ENCODE peak calls at places on chromosomes 11 and 22, in five cellular contexts. L is OCI-LY7, H is IMR-90, P is H9, M is GM23338. E is an unnamed sample. For H4K20me1, the result is how much of the 10 kb centered on the place peaks cover.

GRCh38 chr11:115585361-115586024 is 81.3 kb upstream of the CADM1 start:
- DNase-seq in M (no peak), H (no peak), P (no peak), L (no peak), E (no peak)

GRCh38 chr11:72789493-72790131 is 4.2 kb downstream of the STARD10 start:
- DNase-seq in H (peak), L (no peak), P (no peak), M (no peak), E (peak)

GRCh38 chr11:369336-370018 is at the start of gene B4GALNT4:
- DNase-seq in M (peak), P (no peak), L (no peak), H (peak), E (no peak)

GRCh38 chr11:27423125-27423524 is 49.5 kb downstream of the LGR4 start:
- DNase-seq in M (peak), L (no peak), P (no peak), H (peak), E (peak)

GRCh38 chr11:64124147-64124546 is 41.8 kb downstream of the MACROD1 start:
- DNase-seq in H (no peak), P (no peak), L (no peak), M (no peak), E (peak)

GRCh38 chr22:17772963-17773605 is 1.2 kb downstream of the BID start:
- DNase-seq in H (peak), P (no peak), M (peak), L (no peak), E (peak)

GRCh38 chr22:43622886-43623285 is 189.2 kb downstream of the EFCAB6 start:
- DNase-seq in H (no peak), M (no peak), L (no peak), P (no peak), E (no peak)

GRCh38 chr11:72681226-72682153 is 7.3 kb upstream of the PDE2A start:
- DNase-seq in L (no peak), P (no peak), H (no peak), M (no peak), E (no peak)

GRCh38 chr22:26579331-26579886 is 10.5 kb downstream of the TPST2 start:
- DNase-seq in M (no peak), L (peak), H (no peak), P (no peak), E (no peak)

GRCh38 chr11:6745465-6746015 is 26.2 kb downstream of the OR2AG2 start:
- DNase-seq in H (no peak), P (no peak), M (no peak), L (no peak), E (no peak)

GRCh38 chr22:45911601-45912271 is 65.2 kb downstream of the WNT7B start:
- DNase-seq in H (no peak), L (no peak), P (no peak), M (no peak), E (peak)

GRCh38 chr11:34552270-34552669 is 38.7 kb upstream of the ELF5 start:
- DNase-seq in L (no peak), H (no peak), M (no peak), P (no peak), E (no peak)

GRCh38 chr11:69121021-69121420 is 34.7 kb upstream of the SMIM38 start:
- DNase-seq in H (no peak), P (no peak), L (no peak), M (no peak), E (peak)

GRCh38 chr11:129331871-129332274 is 43.8 kb upstream of the BARX2 start:
- DNase-seq in L (peak), P (peak), H (peak), M (peak), E (peak)

GRCh38 chr11:86952933-86953637 is 2.1 kb downstream of the FZD4 start:
- DNase-seq in H (peak), L (no peak), P (no peak), M (peak), E (no peak)

GRCh38 chr22:29480512-29481264 is 670 bp downstream of the NEFH start:
- DNase-seq in M (peak), P (peak), H (peak), L (no peak), E (peak)

GRCh38 chr11:72591023-72591422 is 83.2 kb downstream of the PDE2A start:
- DNase-seq in L (no peak), P (no peak), M (no peak), H (no peak), E (no peak)

GRCh38 chr11:504994-505344 is 2.1 kb downstream of the RNH1 start:
- DNase-seq in L (no peak), M (no peak), H (no peak), P (no peak), E (no peak)

GRCh38 chr11:12094872-12095800 is 15.3 kb upstream of the MICAL2 start:
- DNase-seq in M (no peak), L (no peak), P (no peak), H (no peak), E (peak)

GRCh38 chr11:104946907-104947306 is 21.5 kb downstream of the CASP4 start:
- DNase-seq in P (no peak), H (peak), M (peak), L (peak), E (peak)

GRCh38 chr11:90851196-90851595 is 628.3 kb upstream of the CHORDC1 start:
- DNase-seq in P (no peak), H (no peak), L (no peak), M (no peak), E (no peak)

GRCh38 chr11:17607083-17607429 is 60.0 kb downstream of the OTOG start:
- DNase-seq in L (no peak), P (no peak), H (no peak), M (no peak), E (no peak)

GRCh38 chr22:50056214-50056972 is 1.7 kb downstream of the TTLL8 start:
- DNase-seq in H (no peak), P (no peak), L (peak), M (peak), E (no peak)

GRCh38 chr22:27397036-27397947 is 404.3 kb downstream of the MN1 start:
- DNase-seq in M (no peak), H (peak), P (no peak), L (no peak), E (no peak)

GRCh38 chr22:50178871-50179869 is 6.5 kb upstream of the TRABD start:
- DNase-seq in L (no peak), M (no peak), P (no peak), H (no peak), E (no peak)

GRCh38 chr11:111018571-111018970 is 227.0 kb upstream of the POU2AF2 start:
- DNase-seq in M (no peak), P (no peak), L (no peak), H (peak), E (peak)

GRCh38 chr22:37242395-37242918 is 1.6 kb downstream of the RAC2 start:
- DNase-seq in M (no peak), H (peak), L (peak), P (no peak), E (peak)

GRCh38 chr11:94563848-94564442 is 3.2 kb upstream of the PIWIL4 start:
- DNase-seq in L (no peak), H (no peak), P (no peak), M (no peak), E (no peak)

GRCh38 chr11:62075438-62075837 is 48.4 kb upstream of the INCENP start:
- DNase-seq in M (no peak), H (no peak), P (no peak), L (no peak), E (no peak)

GRCh38 chr11:62071408-62071807 is 52.4 kb upstream of the INCENP start:
- DNase-seq in M (no peak), P (no peak), H (peak), L (no peak), E (no peak)

GRCh38 chr11:62069374-62069773 is 54.4 kb upstream of the INCENP start:
- DNase-seq in H (no peak), L (no peak), P (no peak), M (no peak), E (no peak)

GRCh38 chr11:62069961-62070919 is 53.6 kb upstream of the INCENP start:
- DNase-seq in M (no peak), L (no peak), P (no peak), H (no peak), E (no peak)

DNA sequence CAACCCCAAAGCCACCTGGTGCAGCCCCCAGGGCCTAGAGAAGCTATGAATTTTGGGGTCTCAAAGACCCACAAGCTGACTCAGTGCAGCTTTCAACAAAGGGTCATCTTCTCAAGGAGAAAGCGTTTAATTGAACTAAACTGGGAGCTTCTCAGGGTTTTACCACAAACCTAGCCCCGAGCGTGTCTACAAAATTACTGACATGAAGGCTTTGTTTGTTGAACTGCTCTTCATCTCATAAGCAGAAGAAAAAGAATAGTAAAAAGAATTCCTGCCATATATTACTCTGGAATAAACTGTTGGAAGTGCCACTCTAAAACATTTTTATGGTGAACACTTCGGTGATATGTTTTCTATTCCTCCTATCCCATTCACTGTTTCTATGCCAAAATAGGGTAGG is 50.8 kb upstream of the INCENP start:
- DNase-seq in P (no peak), M (no peak), L (no peak), H (no peak), E (no peak)
- H4K20me1 ChIP-seq in P (under half), M (under half), L (under half), H (under half), E (under half)

GRCh38 chr11:61131586-61131985 is 29.3 kb downstream of the CD5 start:
- DNase-seq in H (no peak), P (no peak), M (no peak), L (no peak), E (no peak)

GRCh38 chr11:61132646-61133045 is 28.6 kb downstream of the VPS37C start:
- DNase-seq in L (no peak), H (no peak), P (no peak), M (no peak), E (no peak)

GRCh38 chr11:61131186-61131585 is 28.9 kb downstream of the CD5 start:
- DNase-seq in M (no peak), L (no peak), H (no peak), P (no peak), E (no peak)

GRCh38 chr11:61133145-61133544 is 28.1 kb downstream of the VPS37C start:
- DNase-seq in L (no peak), P (no peak), H (no peak), M (no peak), E (no peak)

DNA sequence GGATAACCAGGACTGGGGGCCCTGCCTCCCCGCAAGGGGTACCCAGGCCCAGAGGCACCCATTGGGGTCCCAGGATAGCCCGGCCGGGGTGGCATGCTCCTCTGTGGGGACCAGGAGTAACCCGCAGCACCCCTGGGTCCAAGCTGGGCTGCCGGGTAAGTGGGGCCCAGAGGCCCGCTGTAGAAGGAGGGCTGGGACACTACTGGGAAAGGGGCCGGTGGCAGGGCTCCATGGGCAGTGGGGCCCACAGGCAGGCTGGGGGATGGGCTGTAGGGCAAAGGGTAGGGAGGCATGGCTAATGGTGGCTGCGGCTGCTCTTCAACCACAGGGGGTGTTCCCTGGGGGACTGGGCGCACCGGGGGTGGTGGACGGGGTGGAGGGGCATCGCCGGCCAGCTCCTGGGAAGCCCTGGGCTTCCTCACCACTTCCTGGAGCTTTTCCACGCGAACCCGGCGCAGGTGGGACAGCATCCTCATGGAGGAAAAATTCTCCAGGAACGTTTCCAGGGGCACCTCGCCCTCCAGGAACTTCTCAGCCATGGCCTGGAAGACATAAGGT is 29.1 kb downstream of the VPS37C start:
- DNase-seq in H (no peak), M (no peak), P (no peak), L (no peak), E (no peak)
- H4K20me1 ChIP-seq in H (under half), M (under half), P (under half), L (under half), E (under half)

DNA sequence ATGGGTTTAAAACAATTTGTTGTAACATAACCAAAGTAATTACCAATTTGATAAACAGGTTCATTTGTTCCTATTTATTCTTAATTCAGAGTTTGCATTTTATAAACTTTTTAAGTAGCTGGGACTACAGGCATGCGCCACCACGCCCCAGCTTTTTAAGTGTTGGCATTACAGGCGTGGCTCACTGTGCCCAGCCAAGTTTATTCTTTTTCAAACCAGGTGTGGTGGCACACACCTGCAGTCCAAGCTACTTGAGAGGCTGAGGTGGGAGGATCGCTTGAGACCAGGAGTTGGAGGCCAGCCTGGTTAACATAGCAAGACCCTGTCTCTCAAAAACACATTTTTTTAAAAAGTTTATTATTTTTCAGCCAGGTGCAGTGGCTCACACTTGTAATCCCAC is 19.1 kb downstream of the PPFIA1 start:
- DNase-seq in P (no peak), M (no peak), L (no peak), H (no peak), E (no peak)
- H4K20me1 ChIP-seq in P (under half), M (under half), L (under half), H (under half), E (under half)

DNA sequence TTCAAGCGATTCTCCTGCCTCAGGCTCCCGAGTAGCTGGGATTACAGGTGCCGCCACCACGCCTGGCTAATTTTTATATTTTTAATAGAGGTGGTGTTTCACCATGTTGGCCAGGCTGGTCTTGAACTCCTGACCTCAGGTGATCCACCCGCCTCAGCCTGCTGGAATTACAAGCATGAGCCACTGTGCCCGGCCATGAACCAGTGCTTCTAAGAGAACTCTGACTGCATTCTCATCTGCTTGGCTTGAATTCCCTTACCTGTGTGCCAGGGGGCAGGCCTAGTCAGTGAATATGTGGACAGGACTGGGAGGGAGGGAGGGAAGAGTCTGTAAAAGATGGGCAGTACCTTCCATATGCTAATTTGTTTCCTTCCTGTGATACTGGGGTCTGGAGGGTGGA is 6.7 kb downstream of the RPS25 start:
- DNase-seq in L (no peak), H (no peak), M (peak), P (no peak), E (no peak)
- H4K20me1 ChIP-seq in L (under half), H (under half), M (under half), P (under half), E (under half)

GRCh38 chr11:130672911-130673310 is 224.5 kb downstream of the ADAMTS15 start:
- DNase-seq in L (no peak), P (no peak), H (peak), M (no peak), E (peak)

GRCh38 chr11:130666781-130667251 is 218.4 kb downstream of the ADAMTS15 start:
- DNase-seq in H (peak), P (no peak), M (no peak), L (no peak), E (no peak)

GRCh38 chr11:130671801-130672700 is 223.6 kb downstream of the ADAMTS15 start:
- DNase-seq in H (peak), L (no peak), P (no peak), M (no peak), E (peak)

GRCh38 chr11:130670200-130670599 is 221.8 kb downstream of the ADAMTS15 start:
- DNase-seq in M (no peak), P (no peak), L (no peak), H (no peak), E (no peak)

DNA sequence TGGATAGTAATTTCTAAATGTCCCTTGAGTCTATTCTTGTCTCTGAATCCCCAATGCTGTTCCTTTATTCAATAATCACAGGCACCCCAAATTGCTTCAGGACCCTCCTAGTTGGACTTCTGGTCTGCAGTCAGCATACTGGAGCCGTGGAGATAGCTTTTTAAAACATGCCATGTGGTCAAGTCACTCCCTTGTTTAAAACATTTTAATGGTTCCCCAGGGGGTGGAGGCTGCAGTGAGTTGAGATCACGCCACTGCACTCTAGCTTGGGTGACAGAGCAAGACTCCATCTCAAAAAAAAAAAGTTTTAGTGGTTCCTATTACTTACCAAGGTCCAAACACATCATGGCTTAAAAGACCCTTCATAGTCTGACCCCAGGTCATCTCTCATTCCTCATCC is 220.3 kb downstream of the ADAMTS15 start:
- DNase-seq in M (no peak), H (no peak), L (no peak), P (no peak), E (no peak)
- H4K20me1 ChIP-seq in M (under half), H (under half), L (under half), P (under half), E (under half)

GRCh38 chr11:122104381-122104780 is 11.6 kb downstream of the BLID start:
- DNase-seq in H (no peak), M (no peak), L (no peak), P (no peak), E (no peak)

GRCh38 chr11:122101625-122102291 is 14.3 kb downstream of the BLID start:
- DNase-seq in M (peak), P (peak), L (no peak), H (peak), E (peak)

GRCh38 chr11:122102426-122102825 is 13.6 kb downstream of the BLID start:
- DNase-seq in L (no peak), P (no peak), M (no peak), H (peak), E (no peak)

GRCh38 chr11:122105009-122105828 is 10.8 kb downstream of the BLID start:
- DNase-seq in L (no peak), H (no peak), P (peak), M (no peak), E (no peak)

GRCh38 chr11:122103366-122103765 is 12.6 kb downstream of the BLID start:
- DNase-seq in P (no peak), M (no peak), H (peak), L (no peak), E (peak)
- H4K20me1 ChIP-seq in P (under half), M (under half), H (under half), L (under half), E (under half)